ENCODE peak calls at places on chromosomes 13 and 19, in seven cellular contexts. W is T-cell, Y is GM12864, X is T-helper 1 cell, D is mesothelial cell of epicardium, E is IMR-90, I is HFFc6. J is an unnamed sample.

GRCh38 chr13:104024416-104025170 is 958.4 kb upstream of the SLC10A2 start:
- DNase-seq in Y (no peak), X (no peak), W (no peak), I (no peak), E (peak), D (no peak), J (no peak)

GRCh38 chr19:20278342-20278741 is 111.3 kb downstream of the ZNF486 start:
- DNase-seq in Y (no peak), I (no peak), D (no peak), W (no peak), X (no peak), E (no peak), J (no peak)

GRCh38 chr13:67278230-67278629 is 48.1 kb upstream of the PCDH9 start:
- DNase-seq in W (no peak), Y (no peak), I (peak), E (peak), D (no peak), X (no peak), J (no peak)

GRCh38 chr13:29523199-29523931 is 72.1 kb downstream of the SLC7A1 start:
- DNase-seq in X (no peak), I (no peak), D (no peak), E (no peak), Y (no peak), W (no peak), J (no peak)

GRCh38 chr19:7589822-7590221 is 5.8 kb upstream of the CAMSAP3 start:
- DNase-seq in W (no peak), I (no peak), E (no peak), D (no peak), Y (no peak), X (no peak), J (no peak)

GRCh38 chr13:94711561-94712286 is 621 bp downstream of the SOX21 start:
- DNase-seq in I (no peak), Y (no peak), X (no peak), W (no peak), E (no peak), D (no peak), J (no peak)

GRCh38 chr19:14496029-14496848 is at the start of gene GIPC1:
- DNase-seq in W (peak), I (peak), D (peak), Y (no peak), E (peak), X (peak), J (peak)

GRCh38 chr19:45115809-45116615 is 23.0 kb downstream of the PPP1R37 start:
- DNase-seq in X (no peak), W (no peak), I (no peak), E (no peak), D (no peak), Y (no peak), J (no peak)

GRCh38 chr13:97648171-97648880 is 214.4 kb downstream of the RAP2A start:
- DNase-seq in E (no peak), D (no peak), I (no peak), W (no peak), Y (no peak), X (no peak), J (no peak)

GRCh38 chr13:113836917-113837553 is 26.8 kb downstream of the GAS6 start:
- DNase-seq in E (peak), I (peak), Y (no peak), D (no peak), X (no peak), W (no peak), J (no peak)

GRCh38 chr19:47613165-47614146 is 4.5 kb downstream of the BICRA start:
- DNase-seq in E (peak), Y (no peak), X (no peak), W (no peak), I (peak), D (peak), J (no peak)

GRCh38 chr19:33580026-33580644 is 41.6 kb upstream of the CHST8 start:
- DNase-seq in W (no peak), D (no peak), X (no peak), Y (no peak), E (no peak), I (no peak), J (no peak)

GRCh38 chr19:28374971-28375370 is 838.0 kb downstream of the UQCRFS1 start:
- DNase-seq in E (no peak), Y (no peak), X (no peak), I (no peak), D (no peak), W (no peak), J (no peak)

GRCh38 chr13:99648905-99649304 is 147.6 kb downstream of the TM9SF2 start:
- DNase-seq in W (no peak), I (no peak), D (no peak), X (no peak), E (no peak), Y (no peak), J (no peak)

GRCh38 chr13:31638577-31638976 is 100.7 kb upstream of the RXFP2 start:
- DNase-seq in W (no peak), X (no peak), E (peak), D (no peak), I (peak), Y (no peak), J (peak)

GRCh38 chr19:3029070-3029923 is at the start of gene TLE2:
- DNase-seq in I (no peak), E (no peak), W (no peak), D (no peak), X (peak), Y (no peak), J (no peak)

GRCh38 chr19:33194884-33195710 is 967 bp downstream of the LRP3 start:
- DNase-seq in D (no peak), I (peak), W (no peak), E (peak), X (no peak), Y (no peak), J (no peak)

GRCh38 chr19:2474232-2475017 is 1.5 kb upstream of the GADD45B start:
- DNase-seq in I (peak), D (peak), W (peak), E (peak), X (peak), Y (no peak), J (peak)

GRCh38 chr19:50371914-50372475 is 4.3 kb upstream of the NR1H2 start:
- DNase-seq in E (no peak), W (no peak), Y (no peak), I (no peak), D (no peak), X (no peak), J (no peak)

GRCh38 chr13:26112843-26113242 is 61.0 kb upstream of the SHISA2 start:
- DNase-seq in D (no peak), W (no peak), X (no peak), E (peak), I (no peak), Y (no peak), J (no peak)

GRCh38 chr19:50189326-50189725 is 14.1 kb upstream of the MYH14 start:
- DNase-seq in Y (no peak), I (no peak), E (no peak), W (no peak), D (no peak), X (no peak), J (no peak)